ENCODE peak calls at places on chromosomes 4 and X, in ten cellular contexts. One of them, this sample, is unnamed.

GRCh38 chrX:40243699-40244098 is 145.9 kb upstream of the BCOR start:
- DNase-seq in fibroblast of pulmonary artery: no peak
- DNase-seq in glutamatergic neuron: no peak
- DNase-seq in CD4-positive, alpha-beta memory T cell: no peak
- DNase-seq in activated CD4-positive, alpha-beta T cell treated with anti-CD3 and anti-CD28 coated beads for 4 hours: no peak
- DNase-seq in NCI-H1105 treated with DMSO at 0.1 percent for 48 hours: no peak
- DNase-seq in RCC 7860: no peak
- DNase-seq in mesothelial cell of epicardium: no peak
- DNase-seq in stimulated activated CD4-positive, alpha-beta T cell treated with anti-CD3 and anti-CD28 coated beads, Interleukin-4, amount 100 ng/mL, for 4 hours: no peak
- DNase-seq in activated naive CD4-positive, alpha-beta T cell: no peak
- DNase-seq in this sample: no peak

GRCh38 chrX:17617794-17618193 is 119.5 kb upstream of the SCML1 start:
- DNase-seq in fibroblast of pulmonary artery: no peak
- DNase-seq in glutamatergic neuron: no peak
- DNase-seq in CD4-positive, alpha-beta memory T cell: no peak
- DNase-seq in activated CD4-positive, alpha-beta T cell treated with anti-CD3 and anti-CD28 coated beads for 4 hours: no peak
- DNase-seq in NCI-H1105 treated with DMSO at 0.1 percent for 48 hours: no peak
- DNase-seq in RCC 7860: no peak
- DNase-seq in mesothelial cell of epicardium: no peak
- DNase-seq in stimulated activated CD4-positive, alpha-beta T cell treated with anti-CD3 and anti-CD28 coated beads, Interleukin-4, amount 100 ng/mL, for 4 hours: no peak
- DNase-seq in activated naive CD4-positive, alpha-beta T cell: no peak
- DNase-seq in this sample: no peak

GRCh38 chr4:137065306-137065705 is 467.0 kb downstream of the PCDH18 start:
- DNase-seq in fibroblast of pulmonary artery: peak
- DNase-seq in glutamatergic neuron: no peak
- DNase-seq in CD4-positive, alpha-beta memory T cell: no peak
- DNase-seq in activated CD4-positive, alpha-beta T cell treated with anti-CD3 and anti-CD28 coated beads for 4 hours: no peak
- DNase-seq in NCI-H1105 treated with DMSO at 0.1 percent for 48 hours: no peak
- DNase-seq in RCC 7860: peak
- DNase-seq in mesothelial cell of epicardium: no peak
- DNase-seq in stimulated activated CD4-positive, alpha-beta T cell treated with anti-CD3 and anti-CD28 coated beads, Interleukin-4, amount 100 ng/mL, for 4 hours: no peak
- DNase-seq in activated naive CD4-positive, alpha-beta T cell: no peak
- DNase-seq in this sample: no peak

GRCh38 chr4:163554870-163555465 is 60.5 kb downstream of the TMA16 start:
- DNase-seq in fibroblast of pulmonary artery: peak
- DNase-seq in glutamatergic neuron: no peak
- DNase-seq in CD4-positive, alpha-beta memory T cell: peak
- DNase-seq in activated CD4-positive, alpha-beta T cell treated with anti-CD3 and anti-CD28 coated beads for 4 hours: no peak
- DNase-seq in NCI-H1105 treated with DMSO at 0.1 percent for 48 hours: peak
- DNase-seq in RCC 7860: peak
- DNase-seq in mesothelial cell of epicardium: no peak
- DNase-seq in stimulated activated CD4-positive, alpha-beta T cell treated with anti-CD3 and anti-CD28 coated beads, Interleukin-4, amount 100 ng/mL, for 4 hours: no peak
- DNase-seq in activated naive CD4-positive, alpha-beta T cell: no peak
- DNase-seq in this sample: no peak

GRCh38 chr4:86664959-86665358 is 70.8 kb downstream of the PTPN13 start:
- DNase-seq in fibroblast of pulmonary artery: peak
- DNase-seq in glutamatergic neuron: no peak
- DNase-seq in CD4-positive, alpha-beta memory T cell: no peak
- DNase-seq in activated CD4-positive, alpha-beta T cell treated with anti-CD3 and anti-CD28 coated beads for 4 hours: no peak
- DNase-seq in NCI-H1105 treated with DMSO at 0.1 percent for 48 hours: no peak
- DNase-seq in RCC 7860: no peak
- DNase-seq in mesothelial cell of epicardium: no peak
- DNase-seq in stimulated activated CD4-positive, alpha-beta T cell treated with anti-CD3 and anti-CD28 coated beads, Interleukin-4, amount 100 ng/mL, for 4 hours: no peak
- DNase-seq in activated naive CD4-positive, alpha-beta T cell: no peak
- DNase-seq in this sample: no peak

GRCh38 chr4:139851639-139852038 is 186.0 kb downstream of the MGST2 start:
- DNase-seq in fibroblast of pulmonary artery: no peak
- DNase-seq in glutamatergic neuron: no peak
- DNase-seq in CD4-positive, alpha-beta memory T cell: no peak
- DNase-seq in activated CD4-positive, alpha-beta T cell treated with anti-CD3 and anti-CD28 coated beads for 4 hours: no peak
- DNase-seq in NCI-H1105 treated with DMSO at 0.1 percent for 48 hours: no peak
- DNase-seq in RCC 7860: no peak
- DNase-seq in mesothelial cell of epicardium: no peak
- DNase-seq in stimulated activated CD4-positive, alpha-beta T cell treated with anti-CD3 and anti-CD28 coated beads, Interleukin-4, amount 100 ng/mL, for 4 hours: no peak
- DNase-seq in activated naive CD4-positive, alpha-beta T cell: no peak
- DNase-seq in this sample: no peak

GRCh38 chrX:3184176-3184930 is 143.1 kb downstream of the ARSF start:
- DNase-seq in fibroblast of pulmonary artery: peak
- DNase-seq in glutamatergic neuron: no peak
- DNase-seq in CD4-positive, alpha-beta memory T cell: no peak
- DNase-seq in activated CD4-positive, alpha-beta T cell treated with anti-CD3 and anti-CD28 coated beads for 4 hours: no peak
- DNase-seq in NCI-H1105 treated with DMSO at 0.1 percent for 48 hours: no peak
- DNase-seq in RCC 7860: no peak
- DNase-seq in mesothelial cell of epicardium: no peak
- DNase-seq in stimulated activated CD4-positive, alpha-beta T cell treated with anti-CD3 and anti-CD28 coated beads, Interleukin-4, amount 100 ng/mL, for 4 hours: no peak
- DNase-seq in activated naive CD4-positive, alpha-beta T cell: no peak
- DNase-seq in this sample: no peak

GRCh38 chr4:34181891-34182290 is 2062.4 kb downstream of the ARAP2 start:
- DNase-seq in fibroblast of pulmonary artery: peak
- DNase-seq in glutamatergic neuron: no peak
- DNase-seq in CD4-positive, alpha-beta memory T cell: no peak
- DNase-seq in activated CD4-positive, alpha-beta T cell treated with anti-CD3 and anti-CD28 coated beads for 4 hours: no peak
- DNase-seq in NCI-H1105 treated with DMSO at 0.1 percent for 48 hours: no peak
- DNase-seq in RCC 7860: no peak
- DNase-seq in mesothelial cell of epicardium: no peak
- DNase-seq in stimulated activated CD4-positive, alpha-beta T cell treated with anti-CD3 and anti-CD28 coated beads, Interleukin-4, amount 100 ng/mL, for 4 hours: no peak
- DNase-seq in activated naive CD4-positive, alpha-beta T cell: no peak
- DNase-seq in this sample: no peak

This sample was measured in activated T-cell treated with anti-CD3 and anti-CD28 coated beads for 4 hours.